ENCODE peak calls at places on chromosomes 12 and 14, in four cellular contexts. Y is IMR-90, O is foreskin fibroblast, J is HCT116. E is an unnamed sample.

GRCh38 chr14:73935666-73936065 is 14.2 kb downstream of the FAM161B start:
- DNase-seq in Y (no peak), O (peak; percentile 46), J (no peak), E (no peak)

GRCh38 chr14:74438351-74438915 is 12.4 kb upstream of the SYNDIG1L start:
- DNase-seq in Y (no peak), O (no peak), J (no peak), E (no peak)

GRCh38 chr12:3319723-3320492 is 171.1 kb upstream of the PRMT8 start:
- DNase-seq in Y (no peak), O (no peak), J (no peak), E (no peak)

GRCh38 chr12:104669057-104669770 is 212.5 kb downstream of the CHST11 start:
- DNase-seq in Y (no peak), O (peak; percentile 56), J (no peak), E (no peak)

GRCh38 chr14:64763801-64764511 is 59.7 kb downstream of the PLEKHG3 start:
- DNase-seq in Y (peak; percentile 55), O (peak; percentile 68), J (no peak), E (no peak)

GRCh38 chr12:3531496-3531895 is 40.5 kb downstream of the PRMT8 start:
- DNase-seq in Y (no peak), O (no peak), J (no peak), E (no peak)

GRCh38 chr12:57849035-57849434 is 2.5 kb upstream of the CTDSP2 start:
- DNase-seq in Y (no peak), O (peak; percentile 38), J (no peak), E (peak; percentile 26)

GRCh38 chr12:121656122-121656521 is 13.3 kb downstream of the MORN3 start:
- DNase-seq in Y (no peak), O (no peak), J (no peak), E (no peak)

GRCh38 chr12:16130359-16130758 is 147.1 kb downstream of the SLC15A5 start:
- DNase-seq in Y (no peak), O (no peak), J (no peak), E (no peak)

GRCh38 chr14:61472025-61472672 is 150.8 kb downstream of the PRKCH start:
- DNase-seq in Y (peak; percentile 99), O (peak; percentile 97), J (no peak), E (no peak)

GRCh38 chr12:122362758-122363157 is 59.7 kb downstream of the CLIP1 start:
- DNase-seq in Y (peak; percentile 28), O (no peak), J (no peak), E (no peak)

GRCh38 chr14:104542871-104543830 is 36.4 kb upstream of the C14orf180 start:
- DNase-seq in Y (no peak), O (no peak), J (no peak), E (no peak)

GRCh38 chr14:27181304-27181703 is 583.5 kb upstream of the NOVA1 start:
- DNase-seq in Y (no peak), O (no peak), J (no peak), E (no peak)

GRCh38 chr12:97211421-97211820 is 251.2 kb upstream of the RMST start:
- DNase-seq in Y (no peak), O (no peak), J (no peak), E (no peak)

DNA sequence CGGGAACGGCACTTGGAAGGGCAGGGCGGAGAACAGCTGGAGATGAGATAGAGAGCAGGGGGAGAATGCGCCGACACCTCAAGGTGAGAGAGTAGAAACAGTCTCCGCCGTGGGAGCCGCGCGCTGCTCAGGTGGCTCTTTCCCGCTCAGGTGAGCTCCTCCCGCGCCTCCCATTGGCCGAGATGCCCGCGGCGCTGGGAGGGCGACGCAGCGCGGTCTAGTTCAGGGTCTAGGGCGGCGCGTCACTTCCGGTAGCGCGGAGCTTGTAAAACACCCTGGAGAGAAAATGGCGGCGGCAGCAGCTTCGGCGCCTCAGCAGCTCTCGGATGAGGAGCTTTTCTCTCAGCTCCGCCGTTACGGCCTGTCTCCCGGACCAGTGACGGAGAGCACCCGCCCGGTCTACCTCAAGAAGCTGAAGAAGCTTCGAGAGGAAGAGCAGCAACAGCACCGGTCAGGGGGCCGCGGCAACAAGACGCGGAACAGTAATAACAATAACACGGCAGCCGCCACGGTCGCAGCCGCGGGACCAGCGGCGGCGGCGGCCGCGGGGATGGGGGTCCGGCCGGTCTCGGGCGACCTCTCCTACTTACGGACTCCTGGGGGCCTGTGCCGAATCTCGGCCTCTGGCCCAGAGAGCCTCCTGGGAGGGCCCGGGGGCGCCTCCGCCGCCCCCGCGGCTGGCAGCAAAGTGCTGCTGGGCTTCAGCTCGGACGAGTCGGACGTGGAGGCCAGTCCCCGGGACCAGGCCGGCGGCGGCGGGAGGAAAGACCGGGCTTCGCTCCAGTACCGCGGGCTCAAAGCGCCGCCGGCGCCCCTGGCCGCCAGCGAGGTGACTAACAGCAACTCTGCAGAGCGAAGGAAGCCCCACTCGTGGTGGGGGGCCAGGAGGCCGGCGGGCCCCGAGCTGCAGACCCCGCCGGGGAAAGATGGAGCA is at the start of gene LEMD3:
- DNase-seq in Y (peak; percentile 85), O (peak; percentile 96), J (peak; percentile 92), E (peak; percentile 88)
- TF ChIP-seq CTCF in Y (peak; percentile 0), O (no peak), J (no peak), E (no peak)

DNA sequence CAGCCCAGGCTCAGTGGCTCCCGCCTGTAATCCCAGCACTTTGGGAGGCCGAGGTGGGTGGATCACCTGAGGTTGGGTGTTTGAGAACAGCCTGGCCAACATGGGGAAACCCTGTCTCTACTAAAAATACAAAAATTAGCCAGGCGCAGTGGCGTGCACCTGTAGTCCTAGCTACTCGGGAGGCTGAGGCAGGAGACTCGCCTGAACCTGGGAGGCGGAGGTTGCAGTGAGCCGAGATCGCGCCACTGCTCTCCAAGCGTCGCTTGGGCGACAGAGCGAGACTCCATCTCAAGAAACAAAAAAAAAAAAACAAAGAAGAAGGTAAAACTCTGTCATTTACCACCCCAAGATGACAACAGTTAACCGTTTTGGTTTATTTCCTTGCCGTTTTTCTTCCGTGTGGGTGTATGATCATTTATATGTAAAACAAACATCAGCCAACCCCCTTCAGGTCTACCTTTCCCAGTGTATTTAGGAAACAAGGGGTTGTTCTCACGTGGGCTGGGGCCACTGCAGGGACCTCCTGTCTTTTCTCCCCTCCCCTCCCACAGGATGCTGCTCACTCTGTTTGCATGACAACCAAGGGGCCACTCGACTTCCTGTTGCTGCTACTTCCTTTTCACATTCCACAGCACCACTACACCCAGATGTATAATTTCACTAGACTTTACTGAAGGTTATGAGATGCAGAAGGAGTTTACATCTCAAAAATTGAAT is 13.6 kb downstream of the TTC9 start:
- DNase-seq in Y (no peak), O (no peak), J (no peak), E (no peak)
- H3K4me3 ChIP-seq in Y (no peak overlapping the region), O (no peak overlapping the region), J (no peak overlapping the region), E (no peak overlapping the region)

DNA sequence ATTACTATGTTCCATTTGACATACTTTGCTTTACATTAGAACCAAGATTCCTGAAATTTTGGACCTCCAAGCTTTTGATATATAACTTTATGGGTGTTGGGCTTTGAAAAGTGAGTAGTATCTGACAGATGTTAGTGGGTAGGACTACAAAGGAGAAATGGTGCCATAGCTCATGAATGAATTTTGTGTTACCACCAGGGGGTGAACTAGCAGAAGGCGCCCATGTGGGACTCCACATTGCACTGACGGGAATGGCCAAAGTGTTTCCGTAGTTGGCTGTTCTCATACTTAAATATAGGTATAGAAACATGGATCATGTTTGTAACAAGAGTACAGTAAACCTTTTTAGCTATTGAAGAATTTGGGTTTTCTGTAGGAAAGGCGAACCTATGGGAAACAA is 337.5 kb downstream of the FLRT2 start:
- DNase-seq in Y (no peak), O (no peak), J (no peak), E (no peak)
- TF ChIP-seq CTCF in Y (peak; percentile 0), O (no peak), J (no peak), E (peak; percentile 15)

GRCh38 chr12:120263725-120264040 is 1.8 kb downstream of the PXN start:
- DNase-seq in Y (no peak), O (peak; percentile 23), J (no peak), E (no peak)

GRCh38 chr12:120264086-120264485 is 1.4 kb downstream of the PXN start:
- DNase-seq in Y (no peak), O (peak; percentile 36), J (no peak), E (no peak)

GRCh38 chr12:120264511-120265202 is 873 bp downstream of the PXN start:
- DNase-seq in Y (no peak), O (peak; percentile 20), J (no peak), E (no peak)

GRCh38 chr12:120261951-120262851 is 3.3 kb downstream of the PXN start:
- DNase-seq in Y (no peak), O (peak; percentile 62), J (peak; percentile 70), E (no peak)

DNA sequence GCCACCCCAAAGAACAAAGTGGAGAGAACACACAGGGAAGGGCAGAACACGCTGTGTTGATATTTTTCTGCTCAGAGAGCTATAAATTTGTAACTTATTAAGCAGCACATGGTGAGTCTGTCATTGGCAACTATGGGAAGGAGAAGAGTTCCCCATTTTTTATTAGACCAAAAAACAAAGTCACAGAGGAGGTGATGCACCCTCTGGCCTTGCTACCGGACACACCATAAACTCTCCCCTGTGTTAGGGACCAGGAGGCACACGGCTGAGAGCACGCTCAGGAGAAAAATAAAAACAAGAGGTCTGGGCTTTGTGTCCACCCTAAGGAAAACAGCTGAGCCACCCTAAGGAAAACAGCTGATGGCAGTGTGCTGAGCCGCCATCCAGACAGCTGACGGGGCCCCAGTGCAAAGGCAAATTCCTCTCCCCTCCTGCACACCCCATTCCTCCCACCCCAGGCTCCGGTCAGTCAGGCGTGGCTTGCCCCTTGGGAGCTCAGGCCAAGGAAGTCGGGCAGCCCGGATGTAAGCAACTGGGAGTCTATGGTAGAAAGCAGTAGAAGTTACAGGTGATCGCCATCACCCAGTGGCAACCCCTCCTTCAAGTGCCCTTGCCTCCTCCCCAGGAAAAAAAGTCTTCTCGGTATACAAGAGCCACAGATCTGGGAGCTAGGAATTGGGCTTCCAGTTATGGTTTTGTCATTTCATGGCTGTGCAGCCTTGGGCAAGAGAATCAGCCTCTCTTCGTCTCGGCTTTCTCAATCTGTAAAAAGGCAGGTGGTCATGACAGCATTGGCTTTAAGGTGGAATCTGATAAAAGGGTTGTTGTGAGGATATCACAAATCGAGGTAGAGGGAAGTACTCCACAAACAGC is 2.4 kb downstream of the PXN start:
- DNase-seq in Y (no peak), O (peak; percentile 77), J (no peak), E (no peak)
- H3K4me3 ChIP-seq in Y (peak overlapping the region; percentile 98), O (peak overlapping the region; percentile 88), J (peak overlapping the region; percentile 66), E (no peak overlapping the region)

GRCh38 chr12:126998747-126999285 is 1268.2 kb upstream of the TMEM132C start:
- DNase-seq in Y (no peak), O (no peak), J (no peak), E (no peak)
- TF ChIP-seq CTCF in Y (no peak), O (no peak), J (no peak), E (no peak)

GRCh38 chr12:120229583-120230325 is 28.8 kb upstream of the RPLP0 start:
- DNase-seq in Y (no peak), O (peak; percentile 61), J (no peak), E (peak; percentile 42)
- H3K4me3 ChIP-seq in Y (no peak overlapping the region), O (peak overlapping the region; percentile 19), J (peak overlapping the region; percentile 58), E (no peak overlapping the region)